ENCODE peak calls at places on chromosomes 12 and 14, in nine cellular contexts. One of them, this sample, is unnamed.

GRCh38 chr14:21090194-21090939 is 8.1 kb downstream of the ZNF219 start:
- DNase-seq in occipital lobe: no peak
- DNase-seq in lower leg skin: no peak
- DNase-seq in skeletal muscle cell: no peak
- DNase-seq in nucleus accumbens: no peak
- DNase-seq in T-helper 17 cell: no peak
- DNase-seq in OCI-M1: peak
- DNase-seq in foreskin fibroblast: no peak
- DNase-seq in T-cell: no peak
- DNase-seq in this sample: peak

GRCh38 chr14:93957751-93958566 is 18.4 kb downstream of the ASB2 start:
- DNase-seq in skeletal muscle cell: no peak
- DNase-seq in OCI-M1: no peak
- DNase-seq in T-helper 17 cell: no peak
- DNase-seq in nucleus accumbens: no peak
- DNase-seq in occipital lobe: no peak
- DNase-seq in lower leg skin: no peak
- DNase-seq in T-cell: no peak
- DNase-seq in foreskin fibroblast: no peak
- DNase-seq in this sample: no peak

GRCh38 chr12:78703820-78704525 is 160.6 kb upstream of the SYT1 start:
- DNase-seq in OCI-M1: no peak
- DNase-seq in T-cell: no peak
- DNase-seq in nucleus accumbens: no peak
- DNase-seq in foreskin fibroblast: peak
- DNase-seq in T-helper 17 cell: no peak
- DNase-seq in lower leg skin: no peak
- DNase-seq in skeletal muscle cell: peak
- DNase-seq in occipital lobe: no peak
- DNase-seq in this sample: no peak

GRCh38 chr12:25241171-25242020 is 9.3 kb downstream of the KRAS start:
- DNase-seq in skeletal muscle cell: peak
- DNase-seq in T-cell: peak
- DNase-seq in lower leg skin: no peak
- DNase-seq in T-helper 17 cell: no peak
- DNase-seq in OCI-M1: peak
- DNase-seq in occipital lobe: no peak
- DNase-seq in foreskin fibroblast: peak
- DNase-seq in nucleus accumbens: no peak
- DNase-seq in this sample: peak

GRCh38 chr12:99722690-99723486 is 75.3 kb downstream of the GARIN6 start:
- DNase-seq in nucleus accumbens: no peak
- DNase-seq in foreskin fibroblast: no peak
- DNase-seq in occipital lobe: no peak
- DNase-seq in T-helper 17 cell: no peak
- DNase-seq in T-cell: no peak
- DNase-seq in lower leg skin: no peak
- DNase-seq in skeletal muscle cell: no peak
- DNase-seq in OCI-M1: no peak
- DNase-seq in this sample: no peak

GRCh38 chr12:110091136-110091711 is 32.9 kb upstream of the IFT81 start:
- DNase-seq in T-helper 17 cell: no peak
- DNase-seq in lower leg skin: no peak
- DNase-seq in T-cell: no peak
- DNase-seq in nucleus accumbens: no peak
- DNase-seq in occipital lobe: no peak
- DNase-seq in foreskin fibroblast: no peak
- DNase-seq in OCI-M1: no peak
- DNase-seq in skeletal muscle cell: no peak
- DNase-seq in this sample: no peak

GRCh38 chr12:17020765-17021164 is 414.8 kb upstream of the LMO3 start:
- DNase-seq in skeletal muscle cell: no peak
- DNase-seq in nucleus accumbens: no peak
- DNase-seq in occipital lobe: no peak
- DNase-seq in T-cell: no peak
- DNase-seq in OCI-M1: no peak
- DNase-seq in T-helper 17 cell: no peak
- DNase-seq in foreskin fibroblast: no peak
- DNase-seq in lower leg skin: no peak
- DNase-seq in this sample: no peak

GRCh38 chr12:103169-103981 is 36.8 kb downstream of the IQSEC3 start:
- DNase-seq in lower leg skin: no peak
- DNase-seq in occipital lobe: no peak
- DNase-seq in nucleus accumbens: no peak
- DNase-seq in foreskin fibroblast: no peak
- DNase-seq in T-cell: no peak
- DNase-seq in skeletal muscle cell: no peak
- DNase-seq in OCI-M1: peak
- DNase-seq in T-helper 17 cell: no peak
- DNase-seq in this sample: peak

GRCh38 chr14:90781344-90781761 is 34.9 kb downstream of the TTC7B start:
- DNase-seq in occipital lobe: no peak
- DNase-seq in nucleus accumbens: no peak
- DNase-seq in OCI-M1: no peak
- DNase-seq in foreskin fibroblast: peak
- DNase-seq in skeletal muscle cell: peak
- DNase-seq in T-cell: no peak
- DNase-seq in T-helper 17 cell: no peak
- DNase-seq in lower leg skin: no peak
- DNase-seq in this sample: no peak

GRCh38 chr14:62739647-62740046 is 305.6 kb downstream of the KCNH5 start:
- DNase-seq in T-cell: no peak
- DNase-seq in occipital lobe: no peak
- DNase-seq in skeletal muscle cell: no peak
- DNase-seq in lower leg skin: no peak
- DNase-seq in T-helper 17 cell: no peak
- DNase-seq in nucleus accumbens: no peak
- DNase-seq in OCI-M1: no peak
- DNase-seq in foreskin fibroblast: no peak
- DNase-seq in this sample: no peak

GRCh38 chr12:79782197-79782890 is 91.6 kb upstream of the PAWR start:
- DNase-seq in nucleus accumbens: no peak
- DNase-seq in foreskin fibroblast: no peak
- DNase-seq in T-helper 17 cell: no peak
- DNase-seq in occipital lobe: no peak
- DNase-seq in T-cell: no peak
- DNase-seq in OCI-M1: peak
- DNase-seq in lower leg skin: no peak
- DNase-seq in skeletal muscle cell: peak
- DNase-seq in this sample: peak

GRCh38 chr12:103181366-103182152 is 224.1 kb downstream of the ASCL1 start:
- DNase-seq in T-cell: no peak
- DNase-seq in skeletal muscle cell: no peak
- DNase-seq in nucleus accumbens: no peak
- DNase-seq in T-helper 17 cell: no peak
- DNase-seq in lower leg skin: no peak
- DNase-seq in OCI-M1: peak
- DNase-seq in occipital lobe: no peak
- DNase-seq in foreskin fibroblast: no peak
- DNase-seq in this sample: no peak

GRCh38 chr14:93725993-93726392 is 62.3 kb downstream of the PRIMA1 start:
- DNase-seq in T-helper 17 cell: no peak
- DNase-seq in skeletal muscle cell: no peak
- DNase-seq in T-cell: no peak
- DNase-seq in lower leg skin: no peak
- DNase-seq in occipital lobe: no peak
- DNase-seq in foreskin fibroblast: no peak
- DNase-seq in OCI-M1: no peak
- DNase-seq in nucleus accumbens: no peak
- DNase-seq in this sample: no peak

GRCh38 chr14:41973178-41973577 is 366.5 kb downstream of the LRFN5 start:
- DNase-seq in T-cell: no peak
- DNase-seq in nucleus accumbens: no peak
- DNase-seq in OCI-M1: peak
- DNase-seq in skeletal muscle cell: no peak
- DNase-seq in T-helper 17 cell: no peak
- DNase-seq in foreskin fibroblast: no peak
- DNase-seq in lower leg skin: no peak
- DNase-seq in occipital lobe: no peak
- DNase-seq in this sample: no peak

GRCh38 chr12:22626429-22626828 is 1.5 kb downstream of the ETNK1 start:
- DNase-seq in occipital lobe: no peak
- DNase-seq in lower leg skin: no peak
- DNase-seq in T-cell: no peak
- DNase-seq in OCI-M1: peak
- DNase-seq in T-helper 17 cell: no peak
- DNase-seq in skeletal muscle cell: no peak
- DNase-seq in foreskin fibroblast: peak
- DNase-seq in nucleus accumbens: peak
- DNase-seq in this sample: peak

GRCh38 chr12:630656-631632 is 32.3 kb downstream of the NINJ2 start:
- DNase-seq in nucleus accumbens: no peak
- DNase-seq in foreskin fibroblast: no peak
- DNase-seq in OCI-M1: peak
- DNase-seq in occipital lobe: no peak
- DNase-seq in T-cell: peak
- DNase-seq in lower leg skin: no peak
- DNase-seq in skeletal muscle cell: no peak
- DNase-seq in T-helper 17 cell: peak
- DNase-seq in this sample: peak